ENCODE peak calls at places on chromosomes 13 and 19, in eight cellular contexts. L is thyroid gland; V is kidney epithelial cell; O is activated naive CD4-positive, alpha-beta T cell treated with anti-CD3 and anti-CD28 coated beads, Interleukin-2, amount 10 ng/mL, durations not matched to agents 7 days and 5 days; M is AG10803; N is uterus; D is stomach; A is activated T-cell treated with anti-CD3 and anti-CD28 coated beads for 48 hours. R is an unnamed sample.

GRCh38 chr13:55728229-55728628 is 1412.5 kb upstream of the PRR20A start:
- DNase-seq in O (no peak), V (no peak), N (no peak), A (no peak), L (no peak), M (no peak), D (no peak), R (no peak)

GRCh38 chr19:19554074-19555023 is 16.3 kb downstream of the CILP2 start:
- DNase-seq in O (peak; percentile 68), M (peak; percentile 40), V (no peak), D (peak; percentile 65), N (no peak), A (peak; percentile 58), L (peak; percentile 26), R (no peak)

GRCh38 chr13:19658192-19658591 is 24.7 kb downstream of the MPHOSPH8 start:
- DNase-seq in O (no peak), N (no peak), D (no peak), M (peak; percentile 6), L (no peak), A (no peak), V (no peak), R (no peak)

GRCh38 chr13:113534236-113534860 is 43.8 kb upstream of the DCUN1D2 start:
- DNase-seq in L (no peak), V (no peak), A (no peak), O (no peak), D (no peak), N (no peak), M (no peak), R (no peak)

GRCh38 chr19:28468701-28469459 is 744.1 kb downstream of the UQCRFS1 start:
- DNase-seq in V (peak; percentile 21), N (no peak), D (no peak), O (peak; percentile 30), L (no peak), M (peak; percentile 49), A (peak; percentile 13), R (no peak)

GRCh38 chr19:17775245-17775927 is 19.6 kb upstream of the B3GNT3 start:
- DNase-seq in V (no peak), A (peak; percentile 24), D (peak; percentile 42), N (no peak), O (peak; percentile 54), M (peak; percentile 9), L (no peak), R (no peak)

GRCh38 chr19:11659612-11660011 is 62.3 kb downstream of the ZNF627 start:
- DNase-seq in M (peak; percentile 9), O (no peak), D (no peak), N (no peak), A (no peak), L (no peak), V (no peak), R (peak; percentile 5)

GRCh38 chr19:13795595-13796300 is 505 bp downstream of the ZSWIM4 start:
- DNase-seq in O (peak; percentile 45), L (peak; percentile 53), N (no peak), V (no peak), D (no peak), A (no peak), M (peak; percentile 15), R (no peak)

GRCh38 chr19:38685666-38686529 is 38.4 kb downstream of the ACTN4 start:
- DNase-seq in D (no peak), L (peak; percentile 49), A (no peak), V (no peak), O (no peak), M (peak; percentile 53), N (no peak), R (no peak)

GRCh38 chr13:79735228-79735627 is 254.3 kb downstream of the NDFIP2 start:
- DNase-seq in N (no peak), O (no peak), V (no peak), M (peak; percentile 63), L (no peak), A (no peak), D (no peak), R (no peak)

R was measured in COR-L47.